ENCODE peak calls at places on chromosomes 7 and 10, in five cellular contexts. G, D, P, J and S are unnamed samples. For H3K36me3, the result is how much of the 10 kb centered on the place peaks cover.

GRCh38 chr10:102542800-102543418 is 39.1 kb downstream of the SUFU start:
- DNase-seq in G (no peak), D (peak), P (no peak), J (no peak), S (no peak)

GRCh38 chr10:62033108-62033507 is 131.6 kb downstream of the ARID5B start:
- DNase-seq in G (no peak), D (no peak), P (no peak), J (no peak), S (no peak)

GRCh38 chr10:44300666-44301649 is 83.9 kb downstream of the CXCL12 start:
- DNase-seq in G (peak), D (peak), P (no peak), J (no peak), S (no peak)

GRCh38 chr7:55493416-55493815 is 78.9 kb downstream of the VOPP1 start:
- DNase-seq in G (no peak), D (peak), P (peak), J (no peak), S (no peak)

GRCh38 chr7:12217311-12217710 is 6.2 kb downstream of the TMEM106B start:
- DNase-seq in G (no peak), D (no peak), P (no peak), J (no peak), S (no peak)

GRCh38 chr7:35411331-35411730 is 157.4 kb upstream of the TBX20 start:
- DNase-seq in G (no peak), D (no peak), P (no peak), J (no peak), S (no peak)

GRCh38 chr7:37310322-37311080 is 138.2 kb downstream of the ELMO1 start:
- DNase-seq in G (no peak), D (no peak), P (no peak), J (no peak), S (no peak)

GRCh38 chr7:133053321-133053891 is 28.5 kb downstream of the CHCHD3 start:
- DNase-seq in G (no peak), D (peak), P (no peak), J (no peak), S (no peak)

GRCh38 chr10:20858292-20859124 is 38.6 kb downstream of the NEBL start:
- DNase-seq in G (peak), D (peak), P (no peak), J (no peak), S (no peak)

GRCh38 chr10:111161109-111161874 is 84.5 kb downstream of the ADRA2A start:
- DNase-seq in G (no peak), D (no peak), P (no peak), J (no peak), S (no peak)

GRCh38 chr7:141700291-141700847 is 1.6 kb downstream of the DENND11 start:
- DNase-seq in G (no peak), D (peak), P (no peak), J (no peak), S (no peak)

GRCh38 chr7:128123291-128124037 is 92.2 kb upstream of the LRRC4 start:
- DNase-seq in G (no peak), D (no peak), P (no peak), J (no peak), S (no peak)

GRCh38 chr7:155758348-155758747 is 53.9 kb downstream of the SHH start:
- DNase-seq in G (no peak), D (no peak), P (no peak), J (no peak), S (no peak)

GRCh38 chr7:6248581-6248980 is 23.8 kb downstream of the CYTH3 start:
- DNase-seq in G (no peak), D (peak), P (no peak), J (no peak), S (no peak)

GRCh38 chr10:71214641-71215160 is 2.3 kb downstream of the UNC5B start:
- DNase-seq in G (no peak), D (no peak), P (peak), J (peak), S (no peak)

GRCh38 chr10:116926426-116926825 is 77.1 kb downstream of the ENO4 start:
- DNase-seq in G (no peak), D (no peak), P (no peak), J (no peak), S (no peak)

GRCh38 chr7:158317238-158318205 is 270.1 kb downstream of the PTPRN2 start:
- DNase-seq in G (no peak), D (no peak), P (no peak), J (no peak), S (no peak)

GRCh38 chr7:128392446-128393327 is 17.1 kb downstream of the IMPDH1 start:
- DNase-seq in G (no peak), D (no peak), P (no peak), J (no peak), S (no peak)

GRCh38 chr7:56083150-56083785 is 9.5 kb downstream of the PHKG1 start:
- DNase-seq in G (no peak), D (no peak), P (no peak), J (peak), S (no peak)

GRCh38 chr7:75038508-75038907 is 35.1 kb downstream of the RCC1L start:
- DNase-seq in G (no peak), D (no peak), P (no peak), J (no peak), S (no peak)

GRCh38 chr10:132539431-132539839 is 1.8 kb downstream of the INPP5A start:
- DNase-seq in G (no peak), D (peak), P (peak), J (peak), S (peak)

GRCh38 chr10:30857803-30858202 is 173.9 kb downstream of the ZNF438 start:
- DNase-seq in G (no peak), D (peak), P (peak), J (no peak), S (no peak)

GRCh38 chr7:40717242-40717641 is 582.4 kb downstream of the SUGCT start:
- DNase-seq in G (peak), D (peak), P (peak), J (peak), S (no peak)

GRCh38 chr10:80324086-80324485 is 32.5 kb downstream of the DYDC1 start:
- DNase-seq in G (no peak), D (peak), P (no peak), J (no peak), S (no peak)

GRCh38 chr10:127889605-127890195 is 3.0 kb downstream of the CLRN3 start:
- DNase-seq in G (no peak), D (peak), P (no peak), J (no peak), S (no peak)

GRCh38 chr7:6437251-6437650 is 10.5 kb downstream of the DAGLB start:
- DNase-seq in G (no peak), D (peak), P (no peak), J (no peak), S (no peak)

GRCh38 chr10:58952747-58953466 is 223.5 kb upstream of the PHYHIPL start:
- DNase-seq in G (peak), D (peak), P (peak), J (no peak), S (no peak)

GRCh38 chr7:110347091-110347490 is 743.8 kb upstream of the LRRN3 start:
- DNase-seq in G (no peak), D (no peak), P (no peak), J (no peak), S (no peak)

GRCh38 chr7:123410273-123410928 is 124.0 kb downstream of the IQUB start:
- DNase-seq in G (no peak), D (peak), P (no peak), J (no peak), S (no peak)

GRCh38 chr7:69764681-69765080 is 166.4 kb downstream of the AUTS2 start:
- DNase-seq in G (no peak), D (no peak), P (no peak), J (no peak), S (no peak)

GRCh38 chr7:54705436-54705835 is 53.6 kb downstream of the SEC61G start:
- DNase-seq in G (peak), D (peak), P (no peak), J (no peak), S (no peak)

GRCh38 chr10:113493195-113493594 is 59.7 kb upstream of the HABP2 start:
- DNase-seq in G (no peak), D (peak), P (no peak), J (no peak), S (no peak)
- H3K4me3 ChIP-seq in G (no peak), D (peak), P (no peak), J (no peak), S (no peak)

GRCh38 chr7:124429923-124430322 is 335.7 kb downstream of the GPR37 start:
- DNase-seq in G (no peak), D (no peak), P (no peak), J (no peak), S (no peak)
- H3K36me3 ChIP-seq in G (under half), D (under half), P (under half), J (under half), S (under half)

GRCh38 chr10:122201401-122201800 is 69.7 kb upstream of the BTBD16 start:
- DNase-seq in G (no peak), D (no peak), P (no peak), J (no peak), S (no peak)
- H3K27ac ChIP-seq in G (no peak), D (no peak), P (no peak), J (no peak), S (no peak)

DNA sequence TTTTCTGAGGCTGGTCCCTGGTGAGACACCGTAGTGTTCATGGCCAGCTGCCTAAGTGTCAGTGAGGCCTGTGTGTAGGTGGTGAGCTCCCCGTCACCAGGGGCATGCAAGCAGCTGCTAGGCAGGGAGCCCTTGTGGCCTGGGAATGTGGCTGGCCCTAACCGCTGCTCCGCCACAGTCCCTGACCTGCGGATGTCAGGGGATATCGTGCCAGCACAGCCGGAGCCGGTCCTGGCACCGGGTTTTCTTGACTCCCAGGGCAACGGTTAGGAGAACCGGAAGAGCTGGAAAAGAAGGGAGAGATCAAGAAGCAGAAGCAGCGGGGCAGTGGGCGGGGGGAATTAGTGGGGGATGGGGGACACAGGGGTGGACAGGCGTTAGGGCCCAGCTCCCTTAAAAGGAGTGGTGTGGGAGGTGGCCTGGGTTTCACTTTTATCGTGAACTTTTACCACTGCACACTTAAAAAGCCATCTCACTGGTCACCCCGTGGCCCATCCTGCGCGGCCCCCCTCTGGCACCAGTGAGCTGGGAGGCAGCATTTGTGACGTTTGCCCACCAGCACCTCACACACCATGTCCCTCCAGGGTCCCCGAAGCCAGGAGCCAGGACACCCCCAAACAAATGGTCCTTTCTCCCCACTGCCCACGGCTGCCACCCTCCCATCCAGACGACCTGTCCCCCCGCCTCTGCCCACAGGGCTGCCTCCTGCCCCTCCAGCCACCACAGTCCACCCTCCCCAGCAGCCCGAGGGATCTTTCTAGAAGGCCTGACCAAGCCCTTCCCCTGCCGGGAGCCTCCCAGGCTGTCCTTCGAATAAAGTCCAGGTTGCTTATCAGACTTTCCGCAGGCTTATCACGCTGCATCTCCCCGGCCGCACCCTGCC is 1.7 kb upstream of the MICALL2 start:
- DNase-seq in G (no peak), D (peak), P (peak), J (peak), S (no peak)
- H3K4me3 ChIP-seq in G (no peak), D (peak), P (peak), J (no peak), S (no peak)

GRCh38 chr7:131628634-131629033 is 72.2 kb upstream of the PODXL start:
- DNase-seq in G (no peak), D (peak), P (no peak), J (no peak), S (no peak)
- H3K36me3 ChIP-seq in G (under half), D (under half), P (under half), J (under half), S (under half)

DNA sequence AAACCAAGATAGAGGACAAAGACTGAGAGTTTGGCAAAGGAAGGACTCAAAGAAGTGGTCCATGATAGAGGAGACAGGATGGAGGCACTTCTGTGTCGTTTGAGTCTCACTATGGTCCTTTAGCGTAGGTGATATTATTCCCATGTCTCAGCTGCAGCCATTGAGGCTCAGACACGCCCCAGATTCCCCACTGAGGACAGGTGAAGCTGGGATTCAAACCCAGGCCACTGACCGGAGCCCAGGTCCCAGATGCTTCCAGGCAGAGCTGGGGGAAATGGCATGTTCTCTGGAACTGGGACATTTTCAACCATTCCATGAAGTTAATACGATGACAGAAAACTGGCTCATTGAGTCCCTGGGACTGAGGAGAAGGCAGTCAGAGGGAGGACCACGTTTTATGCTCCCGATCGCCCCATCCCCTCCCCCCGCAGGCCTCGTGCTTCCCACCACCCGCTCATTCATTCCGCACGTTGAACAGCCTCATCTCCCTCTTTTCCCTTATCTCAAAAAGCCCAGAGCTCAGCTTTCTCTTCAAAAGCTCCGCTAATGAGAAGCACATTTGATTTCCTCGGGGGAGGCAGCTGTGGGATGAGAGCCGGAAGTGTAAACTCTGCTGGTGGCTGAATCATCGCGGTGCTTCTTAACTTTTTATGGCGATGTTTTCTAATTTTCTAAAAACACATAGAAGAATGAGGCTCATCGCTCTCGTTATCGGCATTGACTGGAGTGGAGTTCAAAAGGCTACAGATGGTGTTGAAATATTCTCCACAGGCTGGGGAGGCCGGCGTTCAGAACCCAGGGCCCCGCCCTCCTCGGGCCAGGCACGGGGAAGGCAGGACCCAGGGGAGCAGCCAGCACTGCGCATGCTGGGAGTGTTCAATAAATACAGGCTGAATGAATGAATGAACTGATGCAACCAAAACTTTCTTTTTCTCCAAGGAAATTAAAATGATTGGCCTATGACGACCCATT is 64.0 kb downstream of the OAT start:
- DNase-seq in G (peak), D (peak), P (peak), J (peak), S (no peak)
- H3K27ac ChIP-seq in G (peak), D (no peak), P (no peak), J (no peak), S (no peak)